ENCODE peak calls at places on chromosome 14, in six cellular contexts. S is astrocyte of the cerebellum; B is mucosa of descending colon; N is gastrocnemius medialis; C is CD4-positive, CD25-positive, alpha-beta regulatory T cell; L is lower lobe of right lung. Q is an unnamed sample.

GRCh38 chr14:79583738-79584405 is 627.4 kb downstream of the DIO2 start:
- DNase-seq in S (no peak), B (no peak), N (no peak), C (no peak), L (no peak), Q (no peak)

GRCh38 chr14:76500011-76500410 is 124.1 kb downstream of the ESRRB start:
- DNase-seq in S (no peak), B (no peak), N (no peak), C (no peak), L (no peak), Q (no peak)

GRCh38 chr14:80988192-80988591 is 32.8 kb downstream of the TSHR start:
- DNase-seq in S (no peak), B (no peak), N (no peak), C (no peak), L (no peak), Q (no peak)

GRCh38 chr14:68691031-68691864 is 101.6 kb downstream of the ZFP36L1 start:
- DNase-seq in S (no peak), B (no peak), N (no peak), C (no peak), L (no peak), Q (no peak)

GRCh38 chr14:88856786-88857366 is 32.4 kb downstream of the TTC8 start:
- DNase-seq in S (no peak), B (no peak), N (no peak), C (no peak), L (no peak), Q (no peak)

GRCh38 chr14:30610719-30611388 is 11.3 kb upstream of the SCFD1 start:
- DNase-seq in S (peak), B (peak), N (peak), C (peak), L (peak), Q (peak)

GRCh38 chr14:30045720-30046119 is 118.1 kb upstream of the PRKD1 start:
- DNase-seq in S (no peak), B (no peak), N (no peak), C (no peak), L (no peak), Q (no peak)

GRCh38 chr14:71554959-71555612 is 377.1 kb upstream of the RGS6 start:
- DNase-seq in S (no peak), B (no peak), N (no peak), C (no peak), L (no peak), Q (no peak)

GRCh38 chr14:36952702-36953101 is 219.7 kb downstream of the SLC25A21 start:
- DNase-seq in S (no peak), B (no peak), N (no peak), C (no peak), L (no peak), Q (no peak)

GRCh38 chr14:62313228-62313627 is 551.0 kb downstream of the SNAPC1 start:
- DNase-seq in S (no peak), B (no peak), N (no peak), C (no peak), L (no peak), Q (no peak)

GRCh38 chr14:33315721-33316120 is 377.0 kb downstream of the NPAS3 start:
- DNase-seq in S (no peak), B (no peak), N (peak), C (no peak), L (no peak), Q (no peak)

GRCh38 chr14:103509864-103510263 is 12.8 kb downstream of the CKB start:
- DNase-seq in S (no peak), B (no peak), N (no peak), C (no peak), L (no peak), Q (no peak)

GRCh38 chr14:89365071-89365801 is 51.8 kb downstream of the FOXN3 start:
- DNase-seq in S (no peak), B (peak), N (no peak), C (peak), L (no peak), Q (no peak)

GRCh38 chr14:99645545-99646505 is 896 bp downstream of the HHIPL1 start:
- DNase-seq in S (no peak), B (no peak), N (no peak), C (no peak), L (no peak), Q (no peak)
- H3K4me3 ChIP-seq in S (peak), B (no peak), N (peak), C (no peak), L (peak), Q (peak)

GRCh38 chr14:94077111-94077821 is 3.7 kb downstream of the DDX24 start:
- DNase-seq in S (no peak), B (no peak), N (no peak), C (no peak), L (no peak), Q (no peak)

GRCh38 chr14:94079891-94080605 is 954 bp downstream of the DDX24 start:
- DNase-seq in S (no peak), B (no peak), N (no peak), C (peak), L (no peak), Q (no peak)

GRCh38 chr14:94080606-94081385 is at the start of the genes DDX24 and IFI27L1:
- DNase-seq in S (peak), B (peak), N (peak), C (peak), L (peak), Q (peak)

GRCh38 chr14:94075008-94075407 is 6.0 kb downstream of the DDX24 start:
- DNase-seq in S (no peak), B (no peak), N (no peak), C (no peak), L (no peak), Q (no peak)

DNA sequence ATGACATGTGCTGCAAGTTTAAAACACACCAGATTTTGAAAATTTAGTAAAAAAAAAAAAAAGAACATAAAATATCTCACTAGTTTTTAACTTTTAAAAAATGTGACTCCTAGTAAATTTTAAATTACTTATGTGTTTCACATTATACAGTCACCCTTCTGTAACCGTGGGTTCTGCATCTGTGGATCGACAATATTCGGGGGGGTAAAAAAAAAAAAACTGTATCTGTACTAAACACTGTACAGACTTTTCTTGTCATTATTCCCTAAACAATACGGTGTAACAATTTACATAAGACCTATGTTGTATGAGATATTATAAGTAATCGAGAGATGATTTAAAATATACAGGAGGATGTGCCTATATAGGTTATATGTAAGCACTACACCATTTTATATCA is 3.2 kb downstream of the DDX24 start:
- DNase-seq in S (no peak), B (no peak), N (no peak), C (no peak), L (no peak), Q (no peak)
- H3K4me3 ChIP-seq in S (no peak), B (no peak), N (peak), C (peak), L (peak), Q (peak)

DNA sequence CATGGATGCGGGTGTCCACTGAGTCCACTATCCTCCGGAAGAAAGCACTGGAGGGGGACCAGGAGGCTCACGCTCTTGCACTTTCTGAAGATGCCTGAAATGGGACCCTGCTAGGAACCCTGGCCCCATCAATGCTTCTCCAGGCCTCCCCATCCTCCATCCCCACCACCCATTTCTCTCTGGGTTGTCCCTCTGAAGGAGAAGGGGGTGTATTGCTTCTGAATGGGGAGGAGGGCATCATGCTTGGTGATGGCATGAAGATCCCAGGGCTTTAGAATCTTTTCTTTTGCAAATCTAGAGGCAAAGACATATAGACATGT is 681 bp upstream of the JPH4 start:
- DNase-seq in S (no peak), B (no peak), N (no peak), C (no peak), L (no peak), Q (no peak)
- H3K4me3 ChIP-seq in S (no peak), B (no peak), N (no peak), C (no peak), L (no peak), Q (no peak)

GRCh38 chr14:21258194-21258888 is 10.9 kb downstream of the HNRNPC start:
- DNase-seq in S (no peak), B (no peak), N (no peak), C (no peak), L (peak), Q (no peak)

GRCh38 chr14:21256539-21257394 is 12.5 kb downstream of the HNRNPC start:
- DNase-seq in S (no peak), B (no peak), N (no peak), C (no peak), L (no peak), Q (no peak)

GRCh38 chr14:21257395-21258193 is 11.6 kb downstream of the HNRNPC start:
- DNase-seq in S (no peak), B (no peak), N (no peak), C (no peak), L (no peak), Q (no peak)

GRCh38 chr14:21252149-21252548 is 17.1 kb downstream of the HNRNPC start:
- DNase-seq in S (no peak), B (no peak), N (no peak), C (no peak), L (no peak), Q (no peak)

DNA sequence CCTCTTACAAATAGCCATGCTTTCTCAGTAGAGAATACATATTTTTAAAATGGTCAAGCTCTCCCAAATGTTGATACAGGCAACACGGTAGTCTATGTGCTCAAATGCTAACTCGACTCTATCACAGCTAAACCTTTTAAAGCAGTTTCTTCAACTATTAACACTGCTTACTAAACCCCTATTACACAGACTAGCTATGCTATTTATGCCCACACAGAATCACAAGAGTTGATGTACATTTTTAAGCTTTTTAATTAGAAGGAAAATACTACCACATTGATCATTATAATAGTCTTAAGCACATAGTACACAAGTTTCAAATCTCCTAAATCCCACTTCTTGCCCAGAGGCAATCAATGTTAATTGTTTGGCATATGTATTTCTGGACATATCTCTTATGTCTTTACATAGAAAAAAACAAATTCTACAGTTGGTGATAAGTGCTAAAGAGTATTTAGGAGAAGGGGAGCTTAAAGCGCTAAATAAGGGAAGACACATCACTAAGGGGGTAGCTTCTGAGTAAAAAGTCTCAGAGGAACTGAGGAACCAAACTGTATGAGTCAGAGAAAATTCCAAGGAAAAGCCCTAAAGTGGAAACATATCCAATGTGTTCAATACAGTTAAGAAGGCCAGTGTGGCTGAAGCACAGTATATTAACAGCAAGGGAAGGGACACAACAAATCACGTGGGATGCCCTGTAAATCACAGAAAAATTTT is 13.7 kb downstream of the HNRNPC start:
- DNase-seq in S (no peak), B (no peak), N (no peak), C (no peak), L (no peak), Q (no peak)
- H3K4me3 ChIP-seq in S (no peak), B (no peak), N (no peak), C (peak), L (no peak), Q (no peak)

GRCh38 chr14:60639677-60640076 is 9.6 kb downstream of the SIX1 start:
- DNase-seq in S (no peak), B (no peak), N (no peak), C (no peak), L (no peak), Q (no peak)
- H3K4me3 ChIP-seq in S (no peak), B (no peak), N (no peak), C (no peak), L (no peak), Q (no peak)

GRCh38 chr14:75162631-75163030 is 13.8 kb downstream of the TMED10 start:
- DNase-seq in S (no peak), B (no peak), N (no peak), C (no peak), L (no peak), Q (no peak)

GRCh38 chr14:75163677-75164076 is 12.7 kb downstream of the TMED10 start:
- DNase-seq in S (no peak), B (no peak), N (no peak), C (no peak), L (no peak), Q (no peak)

GRCh38 chr14:75168586-75169335 is 7.7 kb downstream of the TMED10 start:
- DNase-seq in S (no peak), B (no peak), N (no peak), C (no peak), L (no peak), Q (no peak)

GRCh38 chr14:75164809-75165208 is 11.6 kb downstream of the TMED10 start:
- DNase-seq in S (no peak), B (no peak), N (no peak), C (no peak), L (no peak), Q (no peak)

DNA sequence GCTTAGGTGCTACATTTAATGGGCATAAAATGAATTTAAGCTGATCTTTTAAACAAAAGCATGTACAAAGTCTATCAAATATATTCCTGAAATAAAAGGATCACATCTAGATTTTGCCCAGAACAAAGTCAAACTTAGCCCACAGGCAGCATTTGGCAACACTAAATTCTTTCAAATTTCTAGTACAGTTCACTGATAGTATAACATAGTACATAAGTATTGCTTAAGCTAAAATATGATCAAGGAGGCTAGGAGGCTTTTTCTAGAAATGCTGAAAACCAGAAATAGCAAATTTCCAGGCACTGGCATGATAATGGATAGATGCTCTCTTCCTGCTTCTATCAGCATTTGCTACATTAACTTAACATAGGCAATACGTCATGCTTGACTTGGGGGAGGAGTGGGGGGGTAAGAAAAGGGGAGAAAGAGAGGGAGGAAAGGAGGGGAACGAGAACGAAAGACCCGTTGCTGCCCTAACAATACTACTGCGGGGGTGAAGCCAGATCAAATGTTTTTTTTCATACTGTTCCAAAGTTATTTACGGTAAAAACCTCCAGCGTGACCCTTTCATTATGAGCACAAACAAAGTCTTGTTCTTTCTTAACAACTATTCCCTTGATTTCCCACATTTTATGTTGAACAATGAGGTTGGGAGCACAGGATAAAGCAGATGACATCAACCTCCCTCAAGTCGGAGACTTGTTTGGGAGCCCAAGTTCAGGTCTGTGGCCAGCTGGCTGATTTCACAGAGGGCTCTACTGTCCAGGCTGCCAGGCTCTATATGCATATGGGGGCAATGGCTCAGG is 10.6 kb downstream of the TMED10 start:
- DNase-seq in S (peak), B (no peak), N (no peak), C (no peak), L (no peak), Q (no peak)
- H3K4me3 ChIP-seq in S (no peak), B (no peak), N (no peak), C (no peak), L (no peak), Q (no peak)

DNA sequence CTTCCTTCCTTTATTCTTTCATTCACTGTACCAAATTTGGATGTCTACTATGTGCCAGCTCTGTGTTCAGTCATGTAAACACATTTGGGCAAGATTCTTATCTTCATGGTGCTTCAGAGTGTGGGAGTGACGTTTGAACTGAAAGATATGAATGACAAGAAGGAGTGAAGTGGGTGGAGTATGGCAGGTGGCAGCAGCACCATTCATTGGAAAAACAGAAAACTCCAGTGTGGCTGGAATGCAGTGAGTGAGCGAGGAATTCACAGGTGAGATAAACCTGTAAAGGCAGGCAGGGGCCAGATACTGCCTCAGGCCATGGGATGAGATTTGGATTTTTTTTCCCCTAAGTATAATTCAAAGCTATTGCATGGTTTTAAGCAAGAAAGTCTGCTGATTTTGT is 140.7 kb upstream of the CCDC198 start:
- DNase-seq in S (no peak), B (no peak), N (no peak), C (no peak), L (no peak), Q (no peak)
- H3K4me3 ChIP-seq in S (no peak), B (no peak), N (no peak), C (no peak), L (no peak), Q (no peak)

GRCh38 chr14:105471823-105472495 is 2.7 kb upstream of the CRIP2 start:
- DNase-seq in S (no peak), B (no peak), N (no peak), C (no peak), L (no peak), Q (peak)

GRCh38 chr14:105469456-105470162 is 5.0 kb upstream of the CRIP2 start:
- DNase-seq in S (no peak), B (no peak), N (no peak), C (no peak), L (no peak), Q (peak)

GRCh38 chr14:105468621-105469241 is 5.9 kb upstream of the CRIP2 start:
- DNase-seq in S (no peak), B (no peak), N (peak), C (no peak), L (no peak), Q (peak)

GRCh38 chr14:105470812-105471771 is 3.5 kb upstream of the CRIP2 start:
- DNase-seq in S (no peak), B (no peak), N (no peak), C (no peak), L (no peak), Q (peak)

DNA sequence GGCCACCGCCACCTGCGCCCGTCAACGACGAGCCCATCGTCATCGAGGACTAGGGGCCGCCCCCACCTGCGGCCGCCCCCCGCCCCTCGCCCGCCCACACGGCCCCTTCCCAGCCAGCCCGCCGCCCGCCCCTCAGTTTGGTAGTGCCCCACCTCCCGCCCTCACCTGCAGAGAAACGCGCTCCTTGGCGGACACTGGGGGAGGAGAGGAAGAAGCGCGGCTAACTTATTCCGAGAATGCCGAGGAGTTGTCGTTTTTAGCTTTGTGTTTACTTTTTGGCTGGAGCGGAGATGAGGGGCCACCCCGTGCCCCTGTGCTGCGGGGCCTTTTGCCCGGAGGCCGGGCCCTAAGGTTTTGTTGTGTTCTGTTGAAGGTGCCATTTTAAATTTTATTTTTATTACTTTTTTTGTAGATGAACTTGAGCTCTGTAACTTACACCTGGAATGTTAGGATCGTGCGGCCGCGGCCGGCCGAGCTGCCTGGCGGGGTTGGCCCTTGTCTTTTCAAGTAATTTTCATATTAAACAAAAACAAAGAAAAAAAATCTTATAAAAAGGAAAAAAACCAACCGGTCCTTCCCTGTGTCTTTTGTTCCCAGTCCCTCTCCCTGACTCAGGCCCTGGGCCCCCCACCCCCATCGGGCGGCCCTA is 4.3 kb upstream of the CRIP2 start:
- DNase-seq in S (no peak), B (no peak), N (no peak), C (no peak), L (no peak), Q (no peak)
- H3K4me3 ChIP-seq in S (no peak), B (no peak), N (no peak), C (no peak), L (no peak), Q (no peak)

DNA sequence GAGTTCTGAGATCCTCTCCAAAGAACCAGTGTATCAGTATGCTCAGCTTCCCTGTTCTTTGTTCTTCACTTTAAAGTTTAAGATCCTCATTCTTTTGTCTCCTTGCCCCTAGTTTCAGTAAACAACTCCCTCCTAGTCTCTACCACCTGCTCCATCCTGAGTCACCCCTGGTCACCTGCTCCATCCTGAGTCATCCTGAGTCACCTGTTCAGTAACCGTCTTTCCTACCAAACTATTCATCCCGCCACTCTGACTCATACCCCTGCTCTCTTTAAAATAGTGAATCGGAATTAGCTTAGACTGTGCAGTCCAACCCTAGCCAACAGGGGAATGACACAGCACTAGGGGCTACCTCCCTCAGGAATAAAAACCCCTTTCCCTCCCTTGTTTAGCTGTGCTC is 888.1 kb upstream of the MDGA2 start:
- DNase-seq in S (no peak), B (no peak), N (no peak), C (no peak), L (no peak), Q (no peak)
- H3K4me3 ChIP-seq in S (no peak), B (no peak), N (no peak), C (no peak), L (no peak), Q (no peak)

Q was measured in right cardiac atrium.